ENCODE peak calls at places on chromosome 2, in ten cellular contexts. One of them, this sample, is unnamed.

GRCh38 chr2:232522014-232522854 is 2.0 kb downstream of the PRSS56 start:
- DNase-seq in spleen: peak; percentile 90
- DNase-seq in GM23248: peak; percentile 56
- DNase-seq in astrocyte of the cerebellum: no peak
- DNase-seq in fibroblast of mammary gland: peak; percentile 7
- DNase-seq in fibroblast of lung: no peak
- DNase-seq in foreskin fibroblast: peak; percentile 68
- DNase-seq in thoracic aorta: no peak
- DNase-seq in AG09309: no peak
- DNase-seq in heart right ventricle: peak; percentile 67
- DNase-seq in this sample: no peak

GRCh38 chr2:196489366-196489765 is 150.1 kb upstream of the CCDC150 start:
- DNase-seq in heart right ventricle: no peak
- DNase-seq in AG09309: no peak
- DNase-seq in GM23248: no peak
- DNase-seq in fibroblast of mammary gland: no peak
- DNase-seq in foreskin fibroblast: no peak
- DNase-seq in fibroblast of lung: no peak
- DNase-seq in thoracic aorta: no peak
- DNase-seq in spleen: no peak
- DNase-seq in astrocyte of the cerebellum: no peak
- DNase-seq in this sample: no peak

GRCh38 chr2:231189571-231190495 is 8.6 kb upstream of the ARMC9 start:
- DNase-seq in spleen: no peak
- DNase-seq in fibroblast of lung: peak; percentile 77
- DNase-seq in foreskin fibroblast: peak; percentile 81
- DNase-seq in heart right ventricle: peak; percentile 50
- DNase-seq in astrocyte of the cerebellum: no peak
- DNase-seq in AG09309: no peak
- DNase-seq in fibroblast of mammary gland: peak; percentile 62
- DNase-seq in GM23248: peak; percentile 51
- DNase-seq in thoracic aorta: peak; percentile 52
- DNase-seq in this sample: no peak

GRCh38 chr2:233140913-233141469 is 80.8 kb downstream of the INPP5D start:
- DNase-seq in spleen: peak; percentile 2
- DNase-seq in AG09309: no peak
- DNase-seq in fibroblast of lung: no peak
- DNase-seq in fibroblast of mammary gland: no peak
- DNase-seq in thoracic aorta: no peak
- DNase-seq in foreskin fibroblast: no peak
- DNase-seq in GM23248: no peak
- DNase-seq in heart right ventricle: no peak
- DNase-seq in astrocyte of the cerebellum: no peak
- DNase-seq in this sample: no peak

GRCh38 chr2:200039847-200040246 is 84.5 kb downstream of the MAIP1 start:
- DNase-seq in fibroblast of mammary gland: peak; percentile 95
- DNase-seq in GM23248: peak; percentile 87
- DNase-seq in thoracic aorta: no peak
- DNase-seq in foreskin fibroblast: peak; percentile 96
- DNase-seq in astrocyte of the cerebellum: peak; percentile 87
- DNase-seq in heart right ventricle: no peak
- DNase-seq in fibroblast of lung: peak; percentile 98
- DNase-seq in spleen: no peak
- DNase-seq in AG09309: peak; percentile 94
- DNase-seq in this sample: peak; percentile 99

GRCh38 chr2:69831354-69831905 is 2.0 kb downstream of the GMCL1 start:
- DNase-seq in fibroblast of lung: no peak
- DNase-seq in AG09309: no peak
- DNase-seq in fibroblast of mammary gland: no peak
- DNase-seq in GM23248: no peak
- DNase-seq in heart right ventricle: no peak
- DNase-seq in astrocyte of the cerebellum: peak; percentile 43
- DNase-seq in spleen: no peak
- DNase-seq in thoracic aorta: no peak
- DNase-seq in foreskin fibroblast: no peak
- DNase-seq in this sample: no peak

GRCh38 chr2:11466307-11467125 is 555 bp upstream of the E2F6 start:
- DNase-seq in fibroblast of lung: no peak
- DNase-seq in fibroblast of mammary gland: no peak
- DNase-seq in heart right ventricle: peak; percentile 21
- DNase-seq in AG09309: no peak
- DNase-seq in GM23248: no peak
- DNase-seq in foreskin fibroblast: no peak
- DNase-seq in astrocyte of the cerebellum: no peak
- DNase-seq in spleen: no peak
- DNase-seq in thoracic aorta: no peak
- DNase-seq in this sample: no peak

GRCh38 chr2:85911836-85912692 is 23.3 kb upstream of the ST3GAL5 start:
- DNase-seq in heart right ventricle: no peak
- DNase-seq in foreskin fibroblast: peak; percentile 79
- DNase-seq in GM23248: peak; percentile 88
- DNase-seq in fibroblast of lung: peak; percentile 36
- DNase-seq in fibroblast of mammary gland: peak; percentile 85
- DNase-seq in astrocyte of the cerebellum: no peak
- DNase-seq in spleen: no peak
- DNase-seq in AG09309: no peak
- DNase-seq in thoracic aorta: no peak
- DNase-seq in this sample: no peak

GRCh38 chr2:124380350-124380749 is 355.3 kb downstream of the CNTNAP5 start:
- DNase-seq in fibroblast of mammary gland: no peak
- DNase-seq in heart right ventricle: no peak
- DNase-seq in astrocyte of the cerebellum: no peak
- DNase-seq in spleen: no peak
- DNase-seq in thoracic aorta: no peak
- DNase-seq in fibroblast of lung: no peak
- DNase-seq in AG09309: no peak
- DNase-seq in GM23248: no peak
- DNase-seq in foreskin fibroblast: no peak
- DNase-seq in this sample: no peak

GRCh38 chr2:124382067-124382618 is 357.1 kb downstream of the CNTNAP5 start:
- DNase-seq in foreskin fibroblast: no peak
- DNase-seq in fibroblast of lung: no peak
- DNase-seq in AG09309: no peak
- DNase-seq in astrocyte of the cerebellum: no peak
- DNase-seq in fibroblast of mammary gland: no peak
- DNase-seq in GM23248: no peak
- DNase-seq in spleen: no peak
- DNase-seq in thoracic aorta: no peak
- DNase-seq in heart right ventricle: no peak
- DNase-seq in this sample: no peak
- H3K4me3 ChIP-seq in foreskin fibroblast: no peak overlapping the region
- H3K4me3 ChIP-seq in fibroblast of lung: no peak overlapping the region
- H3K4me3 ChIP-seq in AG09309: no peak overlapping the region
- H3K4me3 ChIP-seq in astrocyte of the cerebellum: no peak overlapping the region
- H3K4me3 ChIP-seq in fibroblast of mammary gland: no peak overlapping the region
- H3K4me3 ChIP-seq in GM23248: no peak overlapping the region
- H3K4me3 ChIP-seq in spleen: no peak overlapping the region
- H3K4me3 ChIP-seq in thoracic aorta: no peak overlapping the region
- H3K4me3 ChIP-seq in heart right ventricle: no peak overlapping the region
- H3K4me3 ChIP-seq in this sample: no peak overlapping the region

GRCh38 chr2:132478669-132479068 is 62.1 kb downstream of the GPR39 start:
- DNase-seq in astrocyte of the cerebellum: no peak
- DNase-seq in heart right ventricle: no peak
- DNase-seq in fibroblast of mammary gland: no peak
- DNase-seq in GM23248: no peak
- DNase-seq in fibroblast of lung: no peak
- DNase-seq in AG09309: no peak
- DNase-seq in thoracic aorta: no peak
- DNase-seq in foreskin fibroblast: no peak
- DNase-seq in spleen: no peak
- DNase-seq in this sample: no peak

GRCh38 chr2:132477436-132477835 is 60.8 kb downstream of the GPR39 start:
- DNase-seq in AG09309: no peak
- DNase-seq in astrocyte of the cerebellum: no peak
- DNase-seq in spleen: no peak
- DNase-seq in thoracic aorta: no peak
- DNase-seq in fibroblast of lung: no peak
- DNase-seq in foreskin fibroblast: peak; percentile 30
- DNase-seq in heart right ventricle: no peak
- DNase-seq in fibroblast of mammary gland: peak; percentile 77
- DNase-seq in GM23248: peak; percentile 76
- DNase-seq in this sample: no peak

GRCh38 chr2:132475615-132476014 is 59.0 kb downstream of the GPR39 start:
- DNase-seq in foreskin fibroblast: no peak
- DNase-seq in fibroblast of lung: no peak
- DNase-seq in heart right ventricle: no peak
- DNase-seq in thoracic aorta: no peak
- DNase-seq in fibroblast of mammary gland: no peak
- DNase-seq in astrocyte of the cerebellum: no peak
- DNase-seq in spleen: no peak
- DNase-seq in AG09309: no peak
- DNase-seq in GM23248: no peak
- DNase-seq in this sample: no peak

GRCh38 chr2:132477962-132478361 is 61.4 kb downstream of the GPR39 start:
- DNase-seq in fibroblast of lung: no peak
- DNase-seq in astrocyte of the cerebellum: peak; percentile 75
- DNase-seq in heart right ventricle: no peak
- DNase-seq in foreskin fibroblast: peak; percentile 64
- DNase-seq in thoracic aorta: no peak
- DNase-seq in spleen: no peak
- DNase-seq in GM23248: peak; percentile 82
- DNase-seq in AG09309: peak; percentile 67
- DNase-seq in fibroblast of mammary gland: peak; percentile 88
- DNase-seq in this sample: peak; percentile 1

DNA sequence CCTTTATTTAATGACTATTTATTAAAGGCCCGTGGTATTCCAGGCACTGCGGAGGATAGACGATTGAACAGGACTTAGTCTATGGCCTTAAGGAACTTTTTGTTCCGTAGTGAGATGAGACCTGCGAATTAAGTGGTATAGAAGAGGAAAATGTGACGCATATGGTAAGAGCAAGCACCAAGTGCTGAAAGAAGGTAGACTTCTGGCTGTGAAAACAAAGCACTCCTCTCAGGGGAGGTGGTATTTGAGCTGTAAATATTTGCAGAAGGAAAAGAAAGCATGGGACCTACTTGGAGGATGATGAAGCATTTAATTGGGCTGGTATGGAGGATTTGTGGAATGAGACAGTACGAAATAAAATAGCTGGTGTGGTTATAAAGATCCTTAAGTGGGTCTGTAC is 62.5 kb downstream of the GPR39 start:
- DNase-seq in AG09309: no peak
- DNase-seq in heart right ventricle: no peak
- DNase-seq in thoracic aorta: no peak
- DNase-seq in spleen: no peak
- DNase-seq in fibroblast of lung: no peak
- DNase-seq in astrocyte of the cerebellum: no peak
- DNase-seq in foreskin fibroblast: no peak
- DNase-seq in GM23248: no peak
- DNase-seq in fibroblast of mammary gland: no peak
- DNase-seq in this sample: no peak
- H3K4me3 ChIP-seq in AG09309: no peak overlapping the region
- H3K4me3 ChIP-seq in heart right ventricle: no peak overlapping the region
- H3K4me3 ChIP-seq in thoracic aorta: no peak overlapping the region
- H3K4me3 ChIP-seq in spleen: no peak overlapping the region
- H3K4me3 ChIP-seq in fibroblast of lung: no peak overlapping the region
- H3K4me3 ChIP-seq in astrocyte of the cerebellum: no peak overlapping the region
- H3K4me3 ChIP-seq in foreskin fibroblast: no peak overlapping the region
- H3K4me3 ChIP-seq in GM23248: no peak overlapping the region
- H3K4me3 ChIP-seq in fibroblast of mammary gland: no peak overlapping the region
- H3K4me3 ChIP-seq in this sample: no peak overlapping the region

DNA sequence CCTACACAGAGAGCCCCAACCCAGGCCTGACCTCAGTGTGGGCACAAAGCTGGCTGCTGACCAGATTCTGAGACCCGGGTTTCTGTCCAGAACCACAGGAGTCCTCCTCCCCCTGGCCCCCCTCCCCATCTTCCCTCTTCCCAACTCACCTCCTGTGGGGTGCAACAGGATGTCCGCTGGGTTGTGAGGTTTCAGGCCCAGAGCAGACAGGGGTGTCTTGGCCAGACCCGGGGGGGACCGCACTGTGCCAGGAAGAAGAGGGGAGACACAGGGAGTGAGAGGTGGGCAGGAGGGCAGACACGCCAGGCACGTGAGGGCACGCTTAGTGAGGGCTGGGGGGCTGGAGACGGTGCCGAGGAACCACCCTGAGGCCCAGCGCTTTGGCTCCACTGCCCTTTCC is 171.5 kb downstream of the TNS1 start:
- DNase-seq in fibroblast of lung: no peak
- DNase-seq in spleen: no peak
- DNase-seq in GM23248: no peak
- DNase-seq in heart right ventricle: no peak
- DNase-seq in foreskin fibroblast: no peak
- DNase-seq in AG09309: no peak
- DNase-seq in astrocyte of the cerebellum: no peak
- DNase-seq in fibroblast of mammary gland: no peak
- DNase-seq in thoracic aorta: no peak
- DNase-seq in this sample: no peak
- H3K4me3 ChIP-seq in fibroblast of lung: no peak overlapping the region
- H3K4me3 ChIP-seq in spleen: no peak overlapping the region
- H3K4me3 ChIP-seq in GM23248: no peak overlapping the region
- H3K4me3 ChIP-seq in heart right ventricle: no peak overlapping the region
- H3K4me3 ChIP-seq in foreskin fibroblast: no peak overlapping the region
- H3K4me3 ChIP-seq in AG09309: no peak overlapping the region
- H3K4me3 ChIP-seq in astrocyte of the cerebellum: no peak overlapping the region
- H3K4me3 ChIP-seq in fibroblast of mammary gland: no peak overlapping the region
- H3K4me3 ChIP-seq in thoracic aorta: no peak overlapping the region
- H3K4me3 ChIP-seq in this sample: no peak overlapping the region

DNA sequence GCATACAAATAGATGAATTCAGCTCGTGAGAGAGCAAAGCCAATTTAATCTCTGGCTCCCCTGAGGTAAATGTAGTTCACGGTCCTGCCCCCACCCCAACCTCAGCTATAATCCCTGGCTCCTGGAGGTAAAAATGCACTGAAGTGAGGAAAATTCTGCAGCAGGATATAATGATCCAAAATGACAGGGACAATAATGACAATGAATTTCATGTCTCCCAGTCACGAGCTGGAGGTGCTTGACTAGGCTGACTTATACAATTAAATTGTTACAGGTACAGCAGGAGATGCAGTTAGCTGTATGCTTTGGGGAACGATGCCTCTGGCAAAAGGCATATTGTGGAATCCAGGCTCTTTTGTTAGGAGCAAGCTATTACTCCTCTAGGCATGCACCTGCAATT is 82.0 kb downstream of the GPD2 start:
- DNase-seq in heart right ventricle: no peak
- DNase-seq in fibroblast of mammary gland: no peak
- DNase-seq in thoracic aorta: no peak
- DNase-seq in spleen: no peak
- DNase-seq in astrocyte of the cerebellum: no peak
- DNase-seq in GM23248: no peak
- DNase-seq in AG09309: no peak
- DNase-seq in foreskin fibroblast: no peak
- DNase-seq in fibroblast of lung: no peak
- DNase-seq in this sample: no peak
- H3K4me3 ChIP-seq in heart right ventricle: no peak overlapping the region
- H3K4me3 ChIP-seq in fibroblast of mammary gland: no peak overlapping the region
- H3K4me3 ChIP-seq in thoracic aorta: no peak overlapping the region
- H3K4me3 ChIP-seq in spleen: no peak overlapping the region
- H3K4me3 ChIP-seq in astrocyte of the cerebellum: no peak overlapping the region
- H3K4me3 ChIP-seq in GM23248: no peak overlapping the region
- H3K4me3 ChIP-seq in AG09309: no peak overlapping the region
- H3K4me3 ChIP-seq in foreskin fibroblast: no peak overlapping the region
- H3K4me3 ChIP-seq in fibroblast of lung: no peak overlapping the region
- H3K4me3 ChIP-seq in this sample: no peak overlapping the region

This sample was measured in AG04450.